ENCODE peak calls at places on chromosomes 4 and X, in four cellular contexts. Y is WTC11, M is HepG2, L is GM12878. D is an unnamed sample.

GRCh38 chr4:155377281-155377680 is 516 bp upstream of the MAP9 start:
- DNase-seq in L (no peak), Y (no peak), M (no peak), D (no peak)

GRCh38 chr4:85639946-85640345 is 165.0 kb downstream of the ARHGAP24 start:
- DNase-seq in Y (no peak), L (no peak), M (no peak), D (peak; percentile 55)

GRCh38 chr4:159097144-159097543 is 5.7 kb upstream of the RAPGEF2 start:
- DNase-seq in Y (no peak), L (no peak), M (no peak), D (no peak)

GRCh38 chrX:97016106-97016505 is 132.4 kb downstream of the RPA4 start:
- DNase-seq in L (no peak), Y (no peak), M (no peak), D (no peak)

GRCh38 chr4:174100910-174101309 is 182.6 kb downstream of the FBXO8 start:
- DNase-seq in Y (no peak), L (no peak), M (no peak), D (no peak)

GRCh38 chr4:1533501-1534064 is 127.3 kb upstream of the NKX1-1 start:
- DNase-seq in M (no peak), L (no peak), Y (no peak), D (no peak)

GRCh38 chrX:13092455-13092941 is 48.1 kb upstream of the FAM9C start:
- DNase-seq in L (peak; percentile 95), Y (no peak), M (no peak), D (no peak)

GRCh38 chrX:47112316-47112954 is 32.1 kb downstream of the NDUFB11 start:
- DNase-seq in Y (no peak), L (no peak), M (peak; percentile 22), D (peak; percentile 6)

GRCh38 chr4:150173420-150173819 is 95.2 kb downstream of the DCLK2 start:
- DNase-seq in Y (no peak), M (no peak), L (no peak), D (no peak)

GRCh38 chr4:57777871-57778270 is 667.7 kb upstream of the IGFBP7 start:
- DNase-seq in L (no peak), M (no peak), Y (no peak), D (no peak)

GRCh38 chrX:119118780-119119395 is 8.7 kb downstream of the KIAA1210 start:
- DNase-seq in M (peak; percentile 17), L (no peak), Y (peak; percentile 74), D (peak; percentile 53)

GRCh38 chrX:70423937-70424336 is 823 bp downstream of the GDPD2 start:
- DNase-seq in L (no peak), M (no peak), Y (no peak), D (no peak)

GRCh38 chr4:175622887-175623286 is 189.2 kb downstream of the GPM6A start:
- DNase-seq in M (no peak), L (no peak), Y (no peak), D (no peak)

GRCh38 chrX:27565992-27566391 is 24.2 kb upstream of the DCAF8L2 start:
- DNase-seq in L (no peak), Y (no peak), M (peak; percentile 88), D (peak; percentile 51)

GRCh38 chr4:1408418-1408817 is 2.2 kb upstream of the NKX1-1 start:
- DNase-seq in L (no peak), M (no peak), Y (no peak), D (no peak)

GRCh38 chr4:138438608-138439007 is 196.5 kb upstream of the SLC7A11 start:
- DNase-seq in Y (no peak), L (no peak), M (no peak), D (no peak)

GRCh38 chrX:110167952-110168451 is 149.9 kb downstream of the AMMECR1 start:
- DNase-seq in M (no peak), L (no peak), Y (peak; percentile 66), D (peak; percentile 74)

GRCh38 chr4:55312491-55313101 is 33.4 kb upstream of the SRD5A3 start:
- DNase-seq in L (no peak), Y (peak; percentile 40), M (peak; percentile 33), D (no peak)

GRCh38 chr4:95220205-95221175 is 328.3 kb downstream of the UNC5C start:
- DNase-seq in L (no peak), Y (no peak), M (peak; percentile 66), D (no peak)

GRCh38 chr4:115331241-115331640 is 217.8 kb upstream of the NDST4 start:
- DNase-seq in L (no peak), Y (no peak), M (no peak), D (no peak)

GRCh38 chr4:115332078-115332477 is 218.7 kb upstream of the NDST4 start:
- DNase-seq in L (no peak), Y (no peak), M (no peak), D (no peak)

DNA sequence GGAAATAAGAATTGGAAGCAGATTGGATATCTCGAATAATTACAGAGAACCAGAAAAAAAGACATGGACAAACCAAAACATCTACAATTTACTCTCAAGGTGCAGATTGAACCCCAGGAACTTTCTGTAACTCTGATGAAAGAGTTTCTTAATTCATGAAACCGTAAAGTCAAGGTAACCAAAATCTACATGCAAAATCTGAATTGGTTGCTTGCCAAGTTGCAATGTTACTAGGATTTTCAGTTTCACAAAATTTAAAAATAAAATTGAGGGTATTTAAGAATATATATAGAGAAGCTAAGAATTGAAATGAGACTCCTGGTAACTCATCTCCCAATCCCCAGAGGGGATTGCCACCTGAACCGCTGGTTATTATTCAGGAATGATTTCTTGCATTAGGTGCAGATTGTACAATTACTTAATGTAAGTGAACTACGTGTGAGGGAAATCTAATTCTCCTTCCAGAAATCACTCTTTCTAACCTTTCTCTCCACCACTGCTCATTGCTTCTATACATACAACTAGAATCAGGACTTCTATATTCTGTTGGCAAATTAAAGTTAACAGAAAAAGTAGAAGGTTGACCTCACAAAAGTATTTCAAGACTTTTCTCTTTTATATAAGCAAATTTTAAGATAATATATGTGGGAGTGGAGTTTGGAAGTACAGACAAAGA is 221.5 kb upstream of the NDST4 start:
- DNase-seq in M (no peak), Y (no peak), L (peak; percentile 34), D (no peak)
- TF ChIP-seq NR2C2 in M (no peak), Y (no peak), L (no peak), D (no peak)

GRCh38 chr4:147019061-147019460 is 73.4 kb upstream of the TTC29 start:
- DNase-seq in M (peak; percentile 47), L (no peak), Y (peak; percentile 74), D (peak; percentile 57)
- TF ChIP-seq NR2C2 in M (no peak), L (no peak), Y (no peak), D (no peak)

DNA sequence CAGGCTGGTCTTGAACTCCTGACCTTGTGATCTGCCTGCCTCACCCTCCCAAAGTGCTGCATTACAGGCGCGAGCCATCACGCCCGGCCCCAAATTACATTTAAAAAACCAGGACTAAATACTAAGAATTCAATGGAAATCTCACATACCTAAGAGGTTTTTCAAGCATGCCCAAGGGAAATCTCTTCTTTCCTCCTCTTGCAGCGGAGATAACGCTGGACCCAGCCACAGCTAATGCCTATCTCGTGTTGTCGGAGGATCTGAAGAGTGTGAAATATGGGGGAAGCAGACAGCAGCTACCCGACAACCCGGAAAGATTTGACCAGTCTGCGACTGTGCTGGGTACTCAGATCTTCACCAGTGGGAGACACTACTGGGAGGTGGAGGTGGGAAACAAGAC is 7.4 kb downstream of the TRIML1 start:
- DNase-seq in M (no peak), Y (no peak), L (no peak), D (no peak)
- TF ChIP-seq NR2C2 in M (no peak), Y (no peak), L (no peak), D (no peak)

GRCh38 chrX:74438771-74439170 is 17.5 kb downstream of the SLC16A2 start:
- DNase-seq in Y (no peak), L (no peak), M (no peak), D (no peak)

GRCh38 chrX:74431807-74432206 is 10.5 kb downstream of the SLC16A2 start:
- DNase-seq in M (no peak), L (no peak), Y (no peak), D (no peak)

GRCh38 chrX:74437530-74437929 is 16.2 kb downstream of the SLC16A2 start:
- DNase-seq in M (no peak), Y (no peak), L (no peak), D (no peak)

DNA sequence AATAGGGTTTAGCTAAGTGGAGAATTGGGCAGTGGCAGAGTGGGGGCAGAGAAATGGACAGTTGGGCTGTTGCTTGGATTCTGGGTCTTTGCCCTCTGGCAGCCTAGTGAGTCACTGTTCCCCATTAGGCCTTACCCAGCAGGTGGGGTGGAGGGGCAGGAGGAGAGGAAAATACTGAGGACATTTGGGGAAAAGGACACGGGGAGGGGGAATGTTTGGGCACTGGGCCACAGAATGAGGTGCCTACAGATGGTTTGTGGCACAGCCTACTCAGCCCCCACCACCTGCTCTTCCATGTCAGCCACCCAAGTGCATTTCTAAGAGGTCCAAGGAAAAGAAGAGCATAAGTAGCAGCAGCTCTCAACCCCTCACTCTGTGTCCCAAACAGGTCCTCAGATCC is 13.0 kb downstream of the SLC16A2 start:
- DNase-seq in L (no peak), M (no peak), Y (no peak), D (no peak)
- TF ChIP-seq NR2C2 in L (no peak), M (no peak), Y (no peak), D (no peak)

DNA sequence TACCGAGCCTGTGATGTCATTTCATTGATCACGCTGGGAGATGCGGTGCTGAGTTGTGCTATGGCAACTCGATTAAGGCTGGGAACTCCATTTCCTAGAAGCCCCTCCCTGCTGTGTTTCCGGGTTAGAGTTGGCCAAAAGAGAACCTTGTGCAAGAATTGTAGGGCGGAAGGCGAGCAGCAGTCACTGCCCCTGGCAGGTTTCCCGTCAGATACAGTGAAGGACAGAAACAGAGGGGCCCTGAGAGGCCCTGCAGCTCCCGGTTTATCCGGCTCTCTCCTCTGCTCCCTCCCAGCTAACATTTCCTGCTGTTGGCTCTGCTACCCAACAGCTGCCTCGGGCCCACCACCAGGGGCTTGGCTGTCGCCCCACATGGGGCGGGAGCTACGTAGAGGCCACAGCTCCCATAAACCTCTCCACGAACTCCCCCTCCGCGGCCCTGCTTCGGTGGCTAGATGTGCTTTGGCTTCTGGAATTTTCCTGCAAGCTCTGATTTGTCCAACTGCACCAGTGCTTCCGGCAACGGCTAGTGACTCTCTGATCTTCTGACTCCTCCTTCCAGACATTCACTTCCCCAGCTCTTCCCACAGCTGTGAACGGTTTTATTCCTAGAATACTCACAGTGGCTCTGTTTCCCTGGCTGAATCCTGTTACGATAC is 74.9 kb upstream of the USP9X start:
- DNase-seq in Y (peak; percentile 41), M (peak; percentile 89), L (no peak), D (peak; percentile 68)
- TF ChIP-seq NR2C2 in Y (no peak), M (peak; percentile 86), L (no peak), D (peak; percentile 97)